ENCODE peak calls at places on chromosomes 2 and 18, in eight cellular contexts. S is HCT116, I is IMR-90, Q is adrenal gland, A is transverse colon, V is tibial nerve, B is A549, W is HepG2. N is an unnamed sample.
A peak's percentile ranks its signal among the peaks of the same experiment; 100 is the strongest.

GRCh38 chr2:15871239-15871783 is 69.0 kb upstream of the MYCN start:
- DNase-seq in S (no peak), I (no peak), Q (no peak), A (no peak), V (no peak), B (no peak), W (no peak), N (no peak)

GRCh38 chr2:60794271-60794863 is 38.3 kb downstream of the PAPOLG start:
- DNase-seq in S (no peak), I (peak; percentile 27), Q (no peak), A (no peak), V (no peak), B (peak; percentile 35), W (peak; percentile 16), N (peak; percentile 53)

GRCh38 chr2:204881519-204882111 is 336.3 kb downstream of the PARD3B start:
- DNase-seq in S (no peak), I (no peak), Q (no peak), A (no peak), V (no peak), B (no peak), W (no peak), N (no peak)

GRCh38 chr2:177989029-177989885 is 83.3 kb downstream of the PDE11A start:
- DNase-seq in S (no peak), I (peak; percentile 68), Q (no peak), A (no peak), V (no peak), B (peak; percentile 53), W (no peak), N (no peak)

GRCh38 chr2:152611458-152612231 is 105.6 kb downstream of the PRPF40A start:
- DNase-seq in S (no peak), I (peak; percentile 80), Q (peak; percentile 49), A (peak; percentile 15), V (peak; percentile 51), B (peak; percentile 9), W (no peak), N (peak; percentile 50)

GRCh38 chr18:69616114-69616513 is 215.4 kb downstream of the DOK6 start:
- DNase-seq in S (no peak), I (no peak), Q (no peak), A (no peak), V (no peak), B (no peak), W (no peak), N (no peak)

GRCh38 chr2:22360735-22361374 is 1024.1 kb upstream of the KLHL29 start:
- DNase-seq in S (no peak), I (no peak), Q (no peak), A (no peak), V (no peak), B (no peak), W (no peak), N (no peak)

GRCh38 chr2:135836596-135836995 is 388 bp downstream of the LCT start:
- DNase-seq in S (no peak), I (no peak), Q (no peak), A (no peak), V (no peak), B (no peak), W (no peak), N (no peak)

GRCh38 chr18:45871655-45872054 is 46.2 kb downstream of the SIGLEC15 start:
- DNase-seq in S (no peak), I (peak; percentile 34), Q (no peak), A (no peak), V (no peak), B (no peak), W (peak; percentile 12), N (no peak)

GRCh38 chr2:95115418-95115817 is 6.2 kb downstream of the MRPS5 start:
- DNase-seq in S (peak; percentile 45), I (peak; percentile 61), Q (peak; percentile 82), A (peak; percentile 77), V (peak; percentile 22), B (peak; percentile 83), W (peak; percentile 80), N (peak; percentile 77)

GRCh38 chr2:213001285-213001910 is 150.0 kb downstream of the IKZF2 start:
- DNase-seq in S (no peak), I (no peak), Q (no peak), A (no peak), V (no peak), B (no peak), W (no peak), N (no peak)

GRCh38 chr2:71588497-71588896 is 135.1 kb downstream of the DYSF start:
- DNase-seq in S (no peak), I (no peak), Q (no peak), A (no peak), V (no peak), B (no peak), W (no peak), N (no peak)
- TF ChIP-seq POLR2A in S (no peak), I (no peak), Q (no peak), A (no peak), V (no peak), B (no peak), W (no peak), N (no peak)

GRCh38 chr2:10137053-10137843 is 14.7 kb downstream of the RRM2 start:
- DNase-seq in S (no peak), I (no peak), Q (no peak), A (no peak), V (no peak), B (no peak), W (no peak), N (no peak)

GRCh38 chr2:10135296-10136089 is 13.0 kb downstream of the RRM2 start:
- DNase-seq in S (no peak), I (peak; percentile 53), Q (no peak), A (no peak), V (no peak), B (peak; percentile 46), W (no peak), N (no peak)

GRCh38 chr2:10139536-10139935 is 17.0 kb downstream of the RRM2 start:
- DNase-seq in S (no peak), I (no peak), Q (no peak), A (no peak), V (no peak), B (no peak), W (no peak), N (no peak)

GRCh38 chr2:10133007-10133647 is 10.6 kb downstream of the RRM2 start:
- DNase-seq in S (no peak), I (no peak), Q (no peak), A (no peak), V (no peak), B (no peak), W (no peak), N (peak; percentile 45)

GRCh38 chr2:10136187-10136934 is 13.8 kb downstream of the RRM2 start:
- DNase-seq in S (no peak), I (no peak), Q (no peak), A (no peak), V (no peak), B (peak; percentile 31), W (peak; percentile 58), N (peak; percentile 70)
- TF ChIP-seq POLR2A in S (peak; percentile 30), I (no peak), Q (no peak), A (no peak), V (no peak), B (no peak), W (no peak), N (no peak)

GRCh38 chr2:206163251-206163880 is 3.7 kb downstream of the EEF1B2 start:
- DNase-seq in S (no peak), I (no peak), Q (no peak), A (no peak), V (no peak), B (no peak), W (no peak), N (no peak)
- TF ChIP-seq POLR2A in S (no peak), I (no peak), Q (no peak), A (no peak), V (no peak), B (no peak), W (peak; percentile 38), N (no peak)

GRCh38 chr2:190649798-190650390 is 1.0 kb downstream of the NAB1 start:
- DNase-seq in S (no peak), I (peak; percentile 43), Q (peak; percentile 16), A (no peak), V (no peak), B (peak; percentile 46), W (peak; percentile 47), N (peak; percentile 52)

GRCh38 chr2:190649035-190649797 is at the start of gene NAB1:
- DNase-seq in S (no peak), I (peak; percentile 44), Q (peak; percentile 53), A (peak; percentile 55), V (peak; percentile 25), B (peak; percentile 52), W (peak; percentile 15), N (peak; percentile 75)

GRCh38 chr2:190646780-190647626 is 1.9 kb upstream of the NAB1 start:
- DNase-seq in S (no peak), I (no peak), Q (no peak), A (no peak), V (no peak), B (no peak), W (no peak), N (no peak)

GRCh38 chr2:190651413-190651812 is 2.5 kb downstream of the NAB1 start:
- DNase-seq in S (no peak), I (no peak), Q (no peak), A (no peak), V (no peak), B (no peak), W (no peak), N (no peak)

GRCh38 chr2:190648289-190649034 is 421 bp upstream of the NAB1 start:
- DNase-seq in S (peak; percentile 59), I (peak; percentile 88), Q (peak; percentile 90), A (peak; percentile 89), V (peak; percentile 82), B (peak; percentile 89), W (peak; percentile 58), N (peak; percentile 88)
- TF ChIP-seq POLR2A in S (no peak), I (no peak), Q (peak; percentile 50), A (peak; percentile 62), V (peak; percentile 46), B (peak; percentile 42), W (peak; percentile 72), N (peak; percentile 38)

GRCh38 chr18:31101148-31102019 is 837 bp downstream of the DSC2 start:
- DNase-seq in S (no peak), I (no peak), Q (peak; percentile 61), A (peak; percentile 73), V (peak; percentile 35), B (peak; percentile 13), W (peak; percentile 37), N (peak; percentile 17)
- TF ChIP-seq POLR2A in S (no peak), I (no peak), Q (no peak), A (peak; percentile 68), V (no peak), B (no peak), W (peak; percentile 72), N (no peak)

DNA sequence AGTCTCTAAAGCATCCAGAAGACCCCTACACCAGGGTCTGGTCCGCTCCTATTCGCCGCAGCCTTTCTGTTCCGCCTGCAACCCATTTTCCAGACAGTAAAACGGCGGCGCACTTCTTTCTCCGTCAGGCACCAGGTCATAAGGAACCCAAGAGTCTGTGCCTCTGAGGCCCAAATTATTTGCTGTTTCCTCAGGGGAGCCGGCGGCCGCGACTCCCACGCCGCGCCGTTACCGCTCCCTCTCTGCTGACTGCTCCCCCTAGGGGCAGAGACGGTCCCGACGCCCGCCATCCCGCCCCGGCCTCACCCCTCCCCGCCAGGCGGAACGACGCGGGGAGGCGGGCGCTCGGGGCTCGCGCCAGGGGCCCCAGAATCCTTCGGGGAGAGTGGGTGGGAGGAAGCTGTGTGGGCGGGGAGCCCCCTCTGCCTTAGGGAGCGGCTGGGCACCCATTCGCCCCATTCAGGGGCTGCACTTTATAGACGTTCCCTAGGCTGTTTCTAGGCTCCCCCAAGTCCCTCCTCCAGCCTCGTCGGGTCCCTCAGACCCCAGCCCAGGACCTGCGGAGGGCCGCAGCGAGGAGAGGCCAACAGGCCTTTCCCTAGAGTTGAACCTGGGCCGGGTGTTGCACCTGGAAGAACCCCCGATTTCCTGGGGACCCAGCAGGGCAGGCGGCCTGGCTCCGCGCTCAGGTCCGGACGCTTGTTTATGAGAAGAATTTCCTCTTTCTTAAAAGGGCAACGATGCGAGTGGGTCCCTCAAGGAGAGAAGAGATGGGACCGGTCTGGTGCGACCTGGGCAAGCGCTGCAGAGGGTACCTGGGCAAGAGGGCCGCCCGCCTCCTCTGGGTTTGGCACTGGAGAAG is 3.6 kb upstream of the CTDSP1 start:
- DNase-seq in S (peak; percentile 96), I (peak; percentile 97), Q (peak; percentile 94), A (peak; percentile 95), V (peak; percentile 80), B (peak; percentile 97), W (peak; percentile 94), N (peak; percentile 98)
- TF ChIP-seq POLR2A in S (peak; percentile 15), I (no peak), Q (peak; percentile 64), A (peak; percentile 53), V (no peak), B (no peak), W (peak; percentile 23), N (peak; percentile 75)